ENCODE peak calls at places on chromosomes 16 and 17, in eight cellular contexts. One of them, this sample, is unnamed.

GRCh38 chr17:65634533-65634932 is 73.1 kb upstream of the AXIN2 start:
- DNase-seq in MM.1S: no peak
- DNase-seq in OCI-LY7: no peak
- DNase-seq in heart left ventricle: no peak
- DNase-seq in colonic mucosa: peak
- DNase-seq in keratinocyte: no peak
- DNase-seq in CD8-positive, alpha-beta T cell: no peak
- DNase-seq in SK-N-SH: no peak
- DNase-seq in this sample: no peak

GRCh38 chr16:4792951-4793513 is 2.1 kb upstream of the SMIM22 start:
- DNase-seq in OCI-LY7: no peak
- DNase-seq in CD8-positive, alpha-beta T cell: no peak
- DNase-seq in colonic mucosa: no peak
- DNase-seq in MM.1S: no peak
- DNase-seq in heart left ventricle: no peak
- DNase-seq in keratinocyte: no peak
- DNase-seq in SK-N-SH: no peak
- DNase-seq in this sample: no peak

GRCh38 chr16:21599994-21600773 is 807 bp downstream of the METTL9 start:
- DNase-seq in heart left ventricle: peak
- DNase-seq in colonic mucosa: peak
- DNase-seq in CD8-positive, alpha-beta T cell: no peak
- DNase-seq in keratinocyte: no peak
- DNase-seq in MM.1S: peak
- DNase-seq in OCI-LY7: peak
- DNase-seq in SK-N-SH: peak
- DNase-seq in this sample: no peak

GRCh38 chr16:84518804-84519341 is 14.4 kb upstream of the MEAK7 start:
- DNase-seq in heart left ventricle: no peak
- DNase-seq in MM.1S: no peak
- DNase-seq in keratinocyte: no peak
- DNase-seq in OCI-LY7: no peak
- DNase-seq in CD8-positive, alpha-beta T cell: peak
- DNase-seq in SK-N-SH: no peak
- DNase-seq in colonic mucosa: peak
- DNase-seq in this sample: no peak

GRCh38 chr17:75288784-75289121 is 480 bp downstream of the SLC25A19 start:
- DNase-seq in SK-N-SH: no peak
- DNase-seq in heart left ventricle: no peak
- DNase-seq in MM.1S: peak
- DNase-seq in keratinocyte: no peak
- DNase-seq in CD8-positive, alpha-beta T cell: no peak
- DNase-seq in colonic mucosa: peak
- DNase-seq in OCI-LY7: peak
- DNase-seq in this sample: peak

GRCh38 chr16:81443688-81444447 is 740 bp upstream of the CMIP start:
- DNase-seq in MM.1S: no peak
- DNase-seq in SK-N-SH: no peak
- DNase-seq in keratinocyte: no peak
- DNase-seq in colonic mucosa: peak
- DNase-seq in OCI-LY7: no peak
- DNase-seq in CD8-positive, alpha-beta T cell: no peak
- DNase-seq in heart left ventricle: peak
- DNase-seq in this sample: peak

GRCh38 chr17:77352996-77353395 is 212.2 kb downstream of the SEC14L1 start:
- DNase-seq in CD8-positive, alpha-beta T cell: no peak
- DNase-seq in heart left ventricle: peak
- DNase-seq in keratinocyte: no peak
- DNase-seq in MM.1S: no peak
- DNase-seq in colonic mucosa: peak
- DNase-seq in OCI-LY7: no peak
- DNase-seq in SK-N-SH: no peak
- DNase-seq in this sample: no peak

GRCh38 chr17:28371245-28372202 is at the start of gene SARM1:
- DNase-seq in heart left ventricle: peak
- DNase-seq in colonic mucosa: peak
- DNase-seq in MM.1S: peak
- DNase-seq in SK-N-SH: peak
- DNase-seq in CD8-positive, alpha-beta T cell: peak
- DNase-seq in OCI-LY7: peak
- DNase-seq in keratinocyte: no peak
- DNase-seq in this sample: peak

GRCh38 chr16:70377782-70378181 is 31.1 kb downstream of the DDX19A start:
- DNase-seq in colonic mucosa: no peak
- DNase-seq in OCI-LY7: no peak
- DNase-seq in CD8-positive, alpha-beta T cell: no peak
- DNase-seq in keratinocyte: no peak
- DNase-seq in heart left ventricle: no peak
- DNase-seq in SK-N-SH: no peak
- DNase-seq in MM.1S: no peak
- DNase-seq in this sample: no peak

GRCh38 chr16:69187387-69187890 is 475 bp downstream of the SNTB2 start:
- DNase-seq in CD8-positive, alpha-beta T cell: peak
- DNase-seq in colonic mucosa: peak
- DNase-seq in MM.1S: peak
- DNase-seq in OCI-LY7: peak
- DNase-seq in keratinocyte: no peak
- DNase-seq in heart left ventricle: peak
- DNase-seq in SK-N-SH: peak
- DNase-seq in this sample: peak

GRCh38 chr16:67223992-67224391 is 2.9 kb upstream of the TMEM208 start:
- DNase-seq in MM.1S: no peak
- DNase-seq in keratinocyte: no peak
- DNase-seq in OCI-LY7: no peak
- DNase-seq in SK-N-SH: no peak
- DNase-seq in heart left ventricle: no peak
- DNase-seq in colonic mucosa: no peak
- DNase-seq in CD8-positive, alpha-beta T cell: no peak
- DNase-seq in this sample: no peak

GRCh38 chr16:31072540-31073072 is 1.4 kb downstream of the ZNF668 start:
- DNase-seq in CD8-positive, alpha-beta T cell: no peak
- DNase-seq in MM.1S: peak
- DNase-seq in heart left ventricle: no peak
- DNase-seq in keratinocyte: no peak
- DNase-seq in colonic mucosa: peak
- DNase-seq in SK-N-SH: peak
- DNase-seq in OCI-LY7: peak
- DNase-seq in this sample: peak

GRCh38 chr16:30429418-30429677 is 482 bp downstream of the DCTPP1 start:
- DNase-seq in CD8-positive, alpha-beta T cell: no peak
- DNase-seq in SK-N-SH: no peak
- DNase-seq in heart left ventricle: no peak
- DNase-seq in colonic mucosa: no peak
- DNase-seq in OCI-LY7: no peak
- DNase-seq in MM.1S: no peak
- DNase-seq in keratinocyte: no peak
- DNase-seq in this sample: no peak

GRCh38 chr17:74431568-74432483 is at the start of gene GPRC5C:
- DNase-seq in MM.1S: no peak
- DNase-seq in keratinocyte: no peak
- DNase-seq in OCI-LY7: no peak
- DNase-seq in CD8-positive, alpha-beta T cell: peak
- DNase-seq in heart left ventricle: peak
- DNase-seq in SK-N-SH: peak
- DNase-seq in colonic mucosa: peak
- DNase-seq in this sample: peak

GRCh38 chr17:80838381-80839345 is 153.0 kb upstream of the CHMP6 start:
- DNase-seq in CD8-positive, alpha-beta T cell: no peak
- DNase-seq in keratinocyte: no peak
- DNase-seq in MM.1S: no peak
- DNase-seq in OCI-LY7: no peak
- DNase-seq in colonic mucosa: no peak
- DNase-seq in SK-N-SH: no peak
- DNase-seq in heart left ventricle: no peak
- DNase-seq in this sample: no peak

GRCh38 chr17:57629470-57629869 is 115.6 kb downstream of the CCDC182 start:
- DNase-seq in heart left ventricle: no peak
- DNase-seq in MM.1S: peak
- DNase-seq in keratinocyte: no peak
- DNase-seq in colonic mucosa: no peak
- DNase-seq in CD8-positive, alpha-beta T cell: no peak
- DNase-seq in OCI-LY7: peak
- DNase-seq in SK-N-SH: no peak
- DNase-seq in this sample: peak

GRCh38 chr17:18987862-18988545 is 16.6 kb downstream of the FAM83G start:
- DNase-seq in MM.1S: no peak
- DNase-seq in keratinocyte: no peak
- DNase-seq in SK-N-SH: no peak
- DNase-seq in OCI-LY7: no peak
- DNase-seq in colonic mucosa: no peak
- DNase-seq in CD8-positive, alpha-beta T cell: no peak
- DNase-seq in heart left ventricle: no peak
- DNase-seq in this sample: no peak

GRCh38 chr16:22375117-22375962 is 921 bp upstream of the CDR2 start:
- DNase-seq in SK-N-SH: peak
- DNase-seq in colonic mucosa: peak
- DNase-seq in MM.1S: no peak
- DNase-seq in CD8-positive, alpha-beta T cell: peak
- DNase-seq in heart left ventricle: peak
- DNase-seq in OCI-LY7: peak
- DNase-seq in keratinocyte: no peak
- DNase-seq in this sample: no peak

GRCh38 chr16:88062341-88062861 is 111.2 kb downstream of the BANP start:
- DNase-seq in OCI-LY7: no peak
- DNase-seq in MM.1S: no peak
- DNase-seq in keratinocyte: no peak
- DNase-seq in SK-N-SH: peak
- DNase-seq in heart left ventricle: no peak
- DNase-seq in colonic mucosa: no peak
- DNase-seq in CD8-positive, alpha-beta T cell: no peak
- DNase-seq in this sample: peak

GRCh38 chr16:79845006-79845733 is 244.6 kb upstream of the MAF start:
- DNase-seq in SK-N-SH: no peak
- DNase-seq in heart left ventricle: no peak
- DNase-seq in MM.1S: no peak
- DNase-seq in OCI-LY7: peak
- DNase-seq in colonic mucosa: no peak
- DNase-seq in CD8-positive, alpha-beta T cell: no peak
- DNase-seq in keratinocyte: no peak
- DNase-seq in this sample: no peak

DNA sequence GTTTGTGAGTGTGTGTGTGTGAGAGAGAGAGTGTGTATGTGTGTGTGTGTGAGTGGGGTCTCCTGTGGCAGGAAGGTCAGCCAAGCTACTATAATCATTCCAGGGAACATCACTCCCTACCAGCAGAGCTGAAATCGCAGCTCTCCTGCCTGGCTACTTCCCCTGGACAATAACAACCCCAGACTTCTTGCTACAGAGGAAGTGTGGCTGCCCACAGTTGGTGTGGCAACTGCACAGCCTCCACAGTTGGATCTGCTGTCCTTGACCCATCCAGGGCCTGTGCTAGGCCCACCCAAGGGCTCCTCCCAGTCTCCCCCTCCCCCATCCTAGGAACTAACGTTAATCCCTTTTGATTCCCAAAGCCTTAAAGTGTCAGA is 1.5 kb downstream of the SLC13A5 start:
- DNase-seq in keratinocyte: no peak
- DNase-seq in CD8-positive, alpha-beta T cell: no peak
- DNase-seq in SK-N-SH: no peak
- DNase-seq in MM.1S: no peak
- DNase-seq in colonic mucosa: no peak
- DNase-seq in OCI-LY7: no peak
- DNase-seq in heart left ventricle: no peak
- DNase-seq in this sample: no peak
- H3K4me3 ChIP-seq in keratinocyte: no peak
- H3K4me3 ChIP-seq in CD8-positive, alpha-beta T cell: no peak
- H3K4me3 ChIP-seq in SK-N-SH: no peak
- H3K4me3 ChIP-seq in MM.1S: no peak
- H3K4me3 ChIP-seq in colonic mucosa: no peak
- H3K4me3 ChIP-seq in OCI-LY7: no peak
- H3K4me3 ChIP-seq in heart left ventricle: no peak
- H3K4me3 ChIP-seq in this sample: no peak

DNA sequence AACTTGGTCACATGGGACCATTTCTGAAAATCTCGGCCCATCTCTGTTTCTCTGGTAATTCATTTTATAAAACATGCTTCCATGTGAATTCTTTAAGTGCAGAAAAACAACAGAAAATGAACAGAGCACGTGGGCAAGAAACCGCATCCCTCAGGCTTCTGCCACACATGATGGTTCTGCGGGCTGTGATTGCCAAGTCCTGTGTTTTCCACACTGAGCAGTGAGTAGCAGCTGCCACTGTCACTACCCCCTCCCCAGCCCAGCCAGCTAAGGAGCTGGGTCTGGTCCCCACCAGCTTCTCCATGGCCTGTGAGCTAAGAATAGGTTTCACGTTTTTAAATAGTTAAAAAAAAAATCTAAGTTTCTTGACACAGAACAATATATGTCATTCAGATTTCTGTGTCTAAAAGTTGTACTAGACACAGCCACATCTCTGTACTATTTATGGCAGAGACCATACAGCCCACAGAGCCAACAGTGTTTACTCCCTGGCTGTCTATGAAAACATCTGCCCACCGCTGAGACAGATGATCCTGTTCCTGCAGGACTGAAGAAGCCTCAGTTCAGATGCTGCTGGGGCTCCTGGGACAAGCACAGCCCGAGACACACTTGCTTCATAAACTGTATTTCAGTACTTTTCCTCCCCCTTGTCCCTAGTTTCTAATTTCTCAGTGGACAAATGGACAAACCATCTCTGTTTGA is 41.5 kb downstream of the USP22 start:
- DNase-seq in CD8-positive, alpha-beta T cell: no peak
- DNase-seq in keratinocyte: no peak
- DNase-seq in OCI-LY7: no peak
- DNase-seq in MM.1S: no peak
- DNase-seq in heart left ventricle: no peak
- DNase-seq in SK-N-SH: no peak
- DNase-seq in colonic mucosa: no peak
- DNase-seq in this sample: peak
- H3K27ac ChIP-seq in CD8-positive, alpha-beta T cell: no peak
- H3K27ac ChIP-seq in keratinocyte: no peak
- H3K27ac ChIP-seq in OCI-LY7: no peak
- H3K27ac ChIP-seq in MM.1S: no peak
- H3K27ac ChIP-seq in heart left ventricle: no peak
- H3K27ac ChIP-seq in SK-N-SH: peak
- H3K27ac ChIP-seq in colonic mucosa: no peak
- H3K27ac ChIP-seq in this sample: peak

DNA sequence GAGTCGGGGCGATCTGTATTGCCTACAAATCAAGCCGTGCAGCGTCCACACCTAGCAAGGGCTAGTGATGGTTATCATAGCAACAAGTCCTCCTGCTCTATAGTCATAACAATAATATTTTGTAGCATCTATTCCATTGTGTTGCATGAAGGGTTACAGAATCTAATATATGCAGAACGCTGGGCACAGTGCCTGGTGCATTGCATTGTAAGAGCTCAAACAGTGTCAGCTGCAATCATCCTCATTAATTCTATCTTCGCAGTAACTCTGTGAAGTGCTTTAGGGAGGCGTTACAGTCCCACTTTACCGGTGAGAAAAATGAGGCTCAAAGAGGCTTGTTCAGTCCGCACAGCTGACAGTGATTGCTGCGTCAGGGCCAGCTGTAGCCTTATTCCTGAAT is 149.4 kb downstream of the RBFOX1 start:
- DNase-seq in SK-N-SH: no peak
- DNase-seq in MM.1S: no peak
- DNase-seq in colonic mucosa: no peak
- DNase-seq in OCI-LY7: no peak
- DNase-seq in CD8-positive, alpha-beta T cell: no peak
- DNase-seq in heart left ventricle: no peak
- DNase-seq in keratinocyte: no peak
- DNase-seq in this sample: no peak
- TF ChIP-seq CTCF in SK-N-SH: no peak
- TF ChIP-seq CTCF in MM.1S: no peak
- TF ChIP-seq CTCF in colonic mucosa: no peak
- TF ChIP-seq CTCF in OCI-LY7: no peak
- TF ChIP-seq CTCF in CD8-positive, alpha-beta T cell: no peak
- TF ChIP-seq CTCF in heart left ventricle: no peak
- TF ChIP-seq CTCF in keratinocyte: no peak
- TF ChIP-seq CTCF in this sample: no peak

GRCh38 chr16:10938844-10939648 is 3.2 kb downstream of the DEXI start:
- DNase-seq in MM.1S: no peak
- DNase-seq in keratinocyte: no peak
- DNase-seq in colonic mucosa: no peak
- DNase-seq in SK-N-SH: no peak
- DNase-seq in CD8-positive, alpha-beta T cell: no peak
- DNase-seq in heart left ventricle: no peak
- DNase-seq in OCI-LY7: no peak
- DNase-seq in this sample: no peak
- H3K4me3 ChIP-seq in MM.1S: no peak
- H3K4me3 ChIP-seq in keratinocyte: no peak
- H3K4me3 ChIP-seq in colonic mucosa: no peak
- H3K4me3 ChIP-seq in SK-N-SH: no peak
- H3K4me3 ChIP-seq in CD8-positive, alpha-beta T cell: no peak
- H3K4me3 ChIP-seq in heart left ventricle: peak
- H3K4me3 ChIP-seq in OCI-LY7: no peak
- H3K4me3 ChIP-seq in this sample: peak